ENCODE peak calls at places on chromosomes 6 and 20, in seven cellular contexts. X, P, N, K, T, F and W are unnamed samples.

GRCh38 chr6:145483191-145483996 is 251.9 kb downstream of the EPM2A start:
- DNase-seq in X (no peak), K (no peak), F (no peak), P (peak; percentile 87), N (no peak), T (no peak), W (no peak)

GRCh38 chr6:127267742-127268588 is 1.3 kb downstream of the RNF146 start:
- DNase-seq in K (no peak), N (no peak), F (no peak), X (no peak), T (peak; percentile 35), P (no peak), W (no peak)

GRCh38 chr6:6751615-6752014 is 163.1 kb downstream of the LY86 start:
- DNase-seq in K (peak; percentile 38), P (no peak), F (no peak), X (peak; percentile 44), T (no peak), N (no peak), W (peak; percentile 22)

GRCh38 chr6:120211955-120212792 is 862.6 kb upstream of the MAN1A1 start:
- DNase-seq in K (no peak), P (no peak), X (no peak), T (peak; percentile 76), N (no peak), F (no peak), W (no peak)

GRCh38 chr6:27897580-27898206 is 14.5 kb downstream of the OR2B2 start:
- DNase-seq in F (no peak), X (no peak), P (no peak), K (no peak), N (no peak), T (no peak), W (no peak)

GRCh38 chr6:11460001-11460668 is 77.4 kb upstream of the TMEM170B start:
- DNase-seq in T (peak; percentile 55), X (no peak), K (no peak), N (no peak), F (no peak), P (no peak), W (no peak)

GRCh38 chr6:84526631-84527030 is 237.8 kb downstream of the TBX18 start:
- DNase-seq in N (no peak), T (no peak), P (no peak), F (no peak), K (no peak), X (no peak), W (no peak)

GRCh38 chr20:4560667-4561066 is 161.0 kb upstream of the PRND start:
- DNase-seq in P (no peak), N (no peak), K (no peak), T (no peak), X (no peak), F (no peak), W (no peak)

GRCh38 chr20:32918296-32918695 is 59.6 kb downstream of the EFCAB8 start:
- DNase-seq in P (no peak), F (no peak), T (no peak), K (no peak), X (no peak), N (no peak), W (no peak)

GRCh38 chr6:38831865-38832264 is 116.8 kb downstream of the DNAH8 start:
- DNase-seq in P (no peak), X (no peak), T (no peak), F (no peak), K (no peak), N (no peak), W (no peak)

GRCh38 chr6:118509009-118509617 is 39.0 kb upstream of the PLN start:
- DNase-seq in X (no peak), P (peak; percentile 32), F (no peak), K (peak; percentile 35), N (no peak), T (peak; percentile 37), W (peak; percentile 11)

GRCh38 chr6:57224769-57225515 is 2.8 kb upstream of the RAB23 start:
- DNase-seq in N (no peak), F (no peak), X (no peak), P (no peak), T (peak; percentile 68), K (no peak), W (no peak)

GRCh38 chr20:61558726-61559125 is 306.7 kb downstream of the CDH4 start:
- DNase-seq in K (no peak), P (no peak), X (no peak), T (peak; percentile 52), N (no peak), F (no peak), W (no peak)

GRCh38 chr20:1264727-1265126 is 1.4 kb upstream of the SNPH start:
- DNase-seq in T (peak; percentile 33), N (no peak), F (no peak), K (no peak), P (no peak), X (no peak), W (peak; percentile 63)

GRCh38 chr20:1267161-1267560 is 1.1 kb downstream of the SNPH start:
- DNase-seq in N (no peak), P (no peak), K (no peak), T (peak; percentile 17), F (no peak), X (no peak), W (no peak)

GRCh38 chr20:1266167-1266973 is at the start of gene SNPH:
- DNase-seq in F (peak; percentile 16), N (peak; percentile 34), X (peak; percentile 73), T (peak; percentile 83), P (no peak), K (peak; percentile 77), W (peak; percentile 81)

GRCh38 chr20:1265226-1265915 is 723 bp upstream of the SNPH start:
- DNase-seq in K (no peak), P (no peak), X (no peak), F (no peak), T (peak; percentile 48), N (no peak), W (no peak)

DNA sequence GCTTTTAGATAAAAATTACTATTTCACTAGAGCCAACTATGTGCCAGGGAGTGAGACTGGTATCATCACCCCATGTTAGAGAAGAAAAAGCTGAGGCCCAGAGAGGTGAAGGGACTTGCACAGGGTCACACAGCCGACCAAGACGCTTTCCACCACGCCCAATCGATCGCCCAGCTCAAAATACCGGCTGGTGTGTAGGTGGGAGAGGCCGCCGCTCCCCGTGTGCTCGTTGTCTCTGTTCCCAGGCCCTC is 253 bp upstream of the SNPH start:
- DNase-seq in F (no peak), T (no peak), P (no peak), K (no peak), N (no peak), X (no peak), W (no peak)
- H3K4me3 ChIP-seq in F (peak overlapping the region; percentile 87), T (peak overlapping the region; percentile 84), P (peak overlapping the region; percentile 59), K (peak overlapping the region; percentile 89), N (peak overlapping the region; percentile 33), X (peak overlapping the region; percentile 88), W (peak overlapping the region; percentile 51)

GRCh38 chr6:147170269-147170668 is 33.9 kb upstream of the STXBP5 start:
- DNase-seq in X (no peak), T (peak; percentile 56), N (no peak), K (no peak), P (no peak), F (peak; percentile 91), W (no peak)

GRCh38 chr6:147166360-147166944 is 37.8 kb upstream of the STXBP5 start:
- DNase-seq in K (no peak), X (no peak), N (no peak), T (peak; percentile 30), P (no peak), F (no peak), W (no peak)

GRCh38 chr6:147167576-147168461 is 36.4 kb upstream of the STXBP5 start:
- DNase-seq in K (no peak), X (no peak), F (no peak), P (no peak), T (no peak), N (no peak), W (no peak)

GRCh38 chr6:147167009-147167408 is 37.2 kb upstream of the STXBP5 start:
- DNase-seq in N (no peak), K (no peak), F (no peak), X (no peak), P (no peak), T (no peak), W (no peak)

GRCh38 chr6:147169529-147169928 is 34.7 kb upstream of the STXBP5 start:
- DNase-seq in X (no peak), K (no peak), T (no peak), P (no peak), F (no peak), N (no peak), W (no peak)
- H3K4me3 ChIP-seq in X (no peak overlapping the region), K (no peak overlapping the region), T (no peak overlapping the region), P (no peak overlapping the region), F (no peak overlapping the region), N (no peak overlapping the region), W (no peak overlapping the region)

GRCh38 chr6:15375638-15376290 is 129.9 kb downstream of the JARID2 start:
- DNase-seq in F (no peak), P (no peak), N (no peak), K (no peak), T (no peak), X (no peak), W (no peak)
- H3K4me3 ChIP-seq in F (no peak overlapping the region), P (no peak overlapping the region), N (no peak overlapping the region), K (no peak overlapping the region), T (no peak overlapping the region), X (no peak overlapping the region), W (no peak overlapping the region)

DNA sequence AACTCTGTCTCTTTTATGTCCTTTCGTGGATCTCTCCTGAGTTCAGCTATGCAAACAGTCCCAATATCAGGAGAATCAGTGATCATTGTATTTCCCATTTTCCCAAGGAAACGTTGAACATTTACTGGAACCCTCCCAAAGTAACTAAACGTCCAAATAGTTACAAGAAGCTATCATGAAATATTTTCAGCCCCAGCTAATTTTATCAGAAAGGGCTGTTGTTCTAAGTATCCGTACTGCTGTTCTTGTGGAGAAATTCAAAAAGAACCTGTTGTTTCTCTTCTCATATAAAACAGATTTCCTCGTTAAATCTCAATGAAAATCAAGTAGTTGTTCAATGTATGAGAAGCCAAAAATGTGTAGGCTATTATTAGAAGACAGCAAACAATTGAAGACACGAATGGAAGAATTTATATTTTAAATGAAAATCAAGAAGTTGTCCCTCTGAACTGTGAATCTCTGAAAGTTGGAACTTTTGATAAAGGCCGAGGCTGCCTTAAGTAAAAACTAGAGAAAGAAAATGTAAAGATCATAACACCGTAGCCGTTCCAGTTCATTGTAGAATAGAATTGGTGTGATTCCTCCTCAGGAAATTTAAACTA is 107.6 kb downstream of the HFE start:
- DNase-seq in K (no peak), X (no peak), N (no peak), P (no peak), F (no peak), T (no peak), W (no peak)
- H3K4me3 ChIP-seq in K (peak overlapping the region; percentile 71), X (peak overlapping the region; percentile 19), N (no peak overlapping the region), P (peak overlapping the region; percentile 85), F (peak overlapping the region; percentile 82), T (peak overlapping the region; percentile 82), W (no peak overlapping the region)